ENCODE peak calls at places on chromosomes 13 and 19, in six cellular contexts. D is GM13977, R is tibial nerve, L is type B pancreatic cell, M is BE2C, W is choroid plexus epithelial cell. B is an unnamed sample.

GRCh38 chr13:45016792-45017425 is 27.6 kb downstream of the GPALPP1 start:
- DNase-seq in L (no peak), R (no peak), D (no peak), W (no peak), M (no peak), B (no peak)

GRCh38 chr19:29630661-29631060 is 24.6 kb downstream of the POP4 start:
- DNase-seq in W (peak), L (no peak), D (no peak), M (no peak), R (no peak), B (no peak)

GRCh38 chr13:42028113-42028799 is 20.2 kb upstream of the DGKH start:
- DNase-seq in L (no peak), M (no peak), D (no peak), W (peak), R (no peak), B (no peak)

GRCh38 chr19:11138659-11139526 is 16.7 kb downstream of the SPC24 start:
- DNase-seq in L (no peak), R (peak), D (no peak), M (peak), W (peak), B (no peak)

GRCh38 chr13:108895220-108895704 is 265.9 kb downstream of the MYO16 start:
- DNase-seq in W (peak), M (no peak), R (peak), L (no peak), D (peak), B (peak)

GRCh38 chr13:75357576-75358295 is 124.2 kb downstream of the TBC1D4 start:
- DNase-seq in D (peak), L (no peak), W (peak), M (peak), R (no peak), B (peak)

GRCh38 chr13:110876592-110876991 is 38.3 kb downstream of the ANKRD10 start:
- DNase-seq in L (no peak), M (no peak), D (no peak), W (no peak), R (no peak), B (no peak)

GRCh38 chr13:106513025-106513424 is 22.4 kb downstream of the EFNB2 start:
- DNase-seq in W (peak), D (no peak), M (no peak), L (no peak), R (no peak), B (no peak)

GRCh38 chr19:31223805-31224534 is 125.3 kb downstream of the TSHZ3 start:
- DNase-seq in W (peak), M (no peak), R (no peak), L (no peak), D (no peak), B (no peak)

GRCh38 chr19:49361438-49362047 is 673 bp downstream of the TEAD2 start:
- DNase-seq in L (peak), W (peak), R (peak), D (peak), M (peak), B (peak)

GRCh38 chr13:97005631-97006262 is 11.5 kb upstream of the OXGR1 start:
- DNase-seq in L (no peak), R (no peak), M (no peak), W (peak), D (no peak), B (no peak)

GRCh38 chr13:51643882-51644281 is 59.6 kb downstream of the WDFY2 start:
- DNase-seq in M (no peak), L (no peak), R (no peak), D (no peak), W (peak), B (no peak)

GRCh38 chr13:51714663-51715168 is 89.2 kb downstream of the DHRS12 start:
- DNase-seq in M (no peak), W (peak), L (no peak), R (no peak), D (peak), B (peak)

GRCh38 chr19:2291185-2291751 is 9.3 kb upstream of the PEAK3 start:
- DNase-seq in D (no peak), L (no peak), R (no peak), W (no peak), M (peak), B (no peak)

GRCh38 chr19:50464348-50464747 is 12.0 kb upstream of the EMC10 start:
- DNase-seq in M (no peak), L (no peak), W (no peak), D (no peak), R (no peak), B (no peak)

GRCh38 chr19:50462970-50463369 is 13.3 kb upstream of the EMC10 start:
- DNase-seq in L (no peak), W (no peak), M (no peak), D (no peak), R (no peak), B (no peak)

GRCh38 chr19:50465000-50465399 is 11.3 kb upstream of the EMC10 start:
- DNase-seq in L (no peak), R (no peak), W (no peak), M (no peak), D (no peak), B (no peak)

GRCh38 chr19:50467566-50467965 is 8.7 kb upstream of the EMC10 start:
- DNase-seq in D (no peak), R (no peak), M (no peak), L (no peak), W (no peak), B (no peak)

DNA sequence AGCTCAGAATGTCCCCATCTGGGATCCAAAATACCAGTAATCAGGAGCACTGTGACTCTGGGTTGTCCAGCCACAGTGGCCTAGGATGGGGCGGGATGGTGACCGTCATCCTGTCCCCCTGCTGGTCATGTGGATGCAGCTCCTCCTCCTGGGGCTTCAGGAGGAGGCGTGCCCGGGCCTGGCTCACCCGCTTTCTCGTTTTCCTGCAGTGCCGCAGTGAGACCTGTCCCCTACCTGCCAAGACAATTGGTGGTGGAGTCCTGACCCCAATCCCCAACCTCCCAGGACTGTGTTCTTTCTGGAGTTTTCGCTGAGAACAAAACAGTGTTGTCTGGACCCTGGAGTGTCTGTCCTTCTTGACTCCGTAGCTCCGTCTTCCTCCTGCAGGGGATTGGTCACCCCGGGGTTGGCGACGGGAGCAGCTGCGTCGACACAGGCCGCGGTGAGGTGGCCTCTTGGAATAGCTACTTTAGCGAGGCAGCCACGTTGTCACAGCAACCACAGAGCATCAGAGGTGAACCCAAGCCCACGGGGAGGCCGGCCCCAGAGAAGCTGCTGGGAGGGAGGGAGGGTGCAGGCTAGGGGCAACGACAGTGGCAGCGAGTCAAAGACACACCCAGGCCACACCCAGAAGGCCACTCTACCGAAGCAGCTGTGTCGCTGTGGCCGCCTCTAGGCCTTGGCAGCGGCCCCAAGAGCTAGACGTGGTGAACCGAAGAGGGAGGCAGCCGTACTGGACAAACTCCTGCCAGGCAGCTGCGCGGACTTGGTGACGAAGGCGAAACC is 10.1 kb upstream of the EMC10 start:
- DNase-seq in M (peak), W (no peak), R (no peak), D (no peak), L (no peak), B (no peak)
- TF ChIP-seq CTCF in M (peak), W (peak), R (no peak), D (no peak), L (peak), B (peak)

GRCh38 chr19:21422244-21422643 is 25.3 kb downstream of the ZNF493 start:
- DNase-seq in L (no peak), R (no peak), W (no peak), D (no peak), M (no peak), B (no peak)
- TF ChIP-seq CTCF in L (no peak), R (no peak), W (no peak), D (no peak), M (no peak), B (no peak)

DNA sequence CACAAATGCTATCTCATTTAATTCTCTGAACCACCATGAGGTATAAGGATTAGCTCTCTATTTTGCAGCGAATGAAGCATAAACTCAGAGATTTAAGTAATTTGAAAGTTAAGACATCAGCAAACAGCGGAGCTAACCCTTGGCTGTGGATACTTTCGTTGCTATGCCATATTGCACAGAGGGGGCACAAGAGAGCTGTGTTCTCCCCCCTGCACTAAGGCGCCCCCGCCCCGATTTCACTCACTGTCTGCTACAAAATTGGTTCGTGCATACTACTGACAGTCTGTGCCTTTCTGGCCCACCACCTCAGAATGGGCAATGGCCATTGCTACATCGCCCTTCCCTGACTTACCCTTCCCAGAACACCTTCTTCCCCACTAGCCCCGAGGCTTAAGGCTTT is 105.7 kb upstream of the OBI1 start:
- DNase-seq in M (no peak), W (no peak), D (no peak), L (no peak), R (no peak), B (no peak)
- TF ChIP-seq CTCF in M (no peak), W (no peak), D (no peak), L (no peak), R (no peak), B (no peak)

GRCh38 chr13:53405616-53406015 is 377.0 kb downstream of the OLFM4 start:
- DNase-seq in W (no peak), D (no peak), R (no peak), L (no peak), M (no peak), B (no peak)
- TF ChIP-seq CTCF in W (no peak), D (no peak), R (no peak), L (peak), M (peak), B (no peak)

DNA sequence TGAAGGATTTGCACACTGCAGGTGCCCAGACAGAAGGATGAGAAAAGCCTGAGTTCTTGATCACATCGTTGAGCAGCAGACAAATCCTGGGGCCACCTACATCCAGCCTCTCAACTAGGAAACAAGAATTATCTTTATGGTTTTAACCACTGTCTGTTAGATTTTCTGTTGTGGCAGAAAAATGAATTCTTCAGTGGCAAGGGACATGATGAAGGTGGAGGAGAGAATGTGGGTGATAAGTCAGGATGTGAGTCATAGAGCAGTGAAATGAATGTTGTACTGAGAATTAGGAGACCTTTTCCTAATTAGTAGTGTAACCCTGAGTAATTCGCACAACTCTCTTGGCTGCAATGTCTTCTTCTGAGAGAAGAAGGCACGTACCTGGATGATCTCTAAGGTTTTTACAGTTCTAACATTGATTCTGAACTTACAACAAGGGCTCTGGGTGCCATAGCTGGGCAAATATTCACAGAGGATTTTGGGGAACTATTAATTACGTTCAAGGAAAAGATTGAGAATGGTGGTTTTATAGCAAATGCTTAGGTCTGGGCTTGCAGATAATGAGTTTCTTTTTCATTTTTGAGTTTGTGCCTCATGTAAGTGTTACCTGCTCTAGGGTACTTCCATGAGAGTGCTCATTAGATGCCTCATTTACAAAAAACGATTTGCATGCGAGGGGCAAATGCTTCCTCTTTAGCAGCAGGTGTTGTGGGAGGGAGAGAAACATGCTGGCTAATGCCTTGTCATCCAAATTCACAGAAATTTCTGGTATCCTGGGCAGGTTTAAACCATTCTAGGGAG is 111.0 kb upstream of the KL start:
- DNase-seq in L (no peak), M (no peak), W (peak), R (no peak), D (peak), B (peak)
- TF ChIP-seq CTCF in L (no peak), M (no peak), W (no peak), R (no peak), D (no peak), B (no peak)

DNA sequence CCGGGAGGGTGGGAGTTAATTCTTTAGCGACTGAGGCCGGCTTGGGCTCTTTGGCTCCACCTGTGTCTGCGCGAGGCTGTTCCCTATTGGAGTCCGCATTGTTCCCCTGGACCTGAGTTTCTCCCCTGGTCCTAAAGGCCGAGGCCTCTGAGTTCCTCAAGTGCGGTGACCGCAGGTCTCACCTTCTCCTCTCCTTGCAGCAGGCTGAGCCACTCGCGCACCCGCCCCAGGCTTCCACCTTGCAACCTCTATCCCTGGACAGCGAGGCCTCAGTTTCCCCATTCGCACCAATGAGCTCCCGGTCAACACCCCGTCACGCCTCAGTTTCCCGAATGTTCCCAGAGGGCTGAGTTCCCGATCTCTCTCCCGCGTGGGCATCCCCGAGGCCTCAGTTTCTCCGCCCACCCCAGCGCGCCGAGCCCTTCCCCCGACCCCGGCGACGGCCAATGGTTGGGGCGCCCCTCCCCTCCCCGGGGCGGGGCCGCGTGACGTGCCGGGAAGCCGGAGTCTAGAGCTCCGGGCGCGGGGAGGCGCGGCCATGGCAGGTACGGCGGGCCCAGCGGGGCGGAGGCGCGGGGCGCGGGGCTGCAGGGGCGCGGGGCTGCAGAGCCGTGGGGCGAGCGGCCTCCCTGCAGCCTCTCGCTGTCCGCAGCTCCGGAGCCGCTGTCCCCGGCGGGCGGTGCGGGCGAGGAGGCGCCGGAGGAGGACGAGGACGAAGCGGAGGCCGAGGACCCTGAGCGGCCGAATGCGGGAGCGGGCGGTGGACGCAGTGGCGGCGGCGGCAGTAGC is at the start of gene MPND:
- DNase-seq in R (peak), D (peak), W (peak), M (peak), L (peak), B (peak)
- TF ChIP-seq CTCF in R (peak), D (peak), W (peak), M (peak), L (peak), B (no peak)

GRCh38 chr13:33868343-33868994 is 50.5 kb downstream of the RFC3 start:
- DNase-seq in W (no peak), M (no peak), L (no peak), D (no peak), R (no peak), B (no peak)

GRCh38 chr13:33870046-33870668 is 52.2 kb downstream of the RFC3 start:
- DNase-seq in W (no peak), L (no peak), R (no peak), M (no peak), D (no peak), B (no peak)

GRCh38 chr13:33869005-33869404 is 51.1 kb downstream of the RFC3 start:
- DNase-seq in M (no peak), W (no peak), L (no peak), D (no peak), R (no peak), B (no peak)

GRCh38 chr13:33865945-33866344 is 48.0 kb downstream of the RFC3 start:
- DNase-seq in M (no peak), D (peak), L (no peak), R (no peak), W (no peak), B (peak)

DNA sequence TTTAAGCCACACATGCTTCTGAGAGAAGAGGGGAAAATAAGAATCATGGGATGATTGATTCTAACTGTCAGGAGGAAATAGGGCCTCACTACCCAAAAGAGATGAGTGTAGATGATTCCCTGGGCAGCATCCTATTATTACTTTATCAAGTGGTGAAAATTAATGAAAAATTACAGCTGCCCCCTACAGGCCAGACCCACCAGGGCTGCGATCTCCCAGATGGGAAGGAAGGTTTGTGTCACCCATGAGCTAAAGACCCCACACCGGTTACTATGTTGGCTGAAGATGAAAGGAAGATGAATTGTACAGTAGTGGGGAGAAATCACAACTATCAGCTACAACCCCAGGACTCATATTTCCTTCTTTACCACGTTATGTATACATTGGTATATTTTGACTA is 49.5 kb downstream of the RFC3 start:
- DNase-seq in L (no peak), R (no peak), M (no peak), W (no peak), D (no peak), B (no peak)
- TF ChIP-seq CTCF in L (no peak), R (no peak), M (peak), W (peak), D (no peak), B (no peak)

DNA sequence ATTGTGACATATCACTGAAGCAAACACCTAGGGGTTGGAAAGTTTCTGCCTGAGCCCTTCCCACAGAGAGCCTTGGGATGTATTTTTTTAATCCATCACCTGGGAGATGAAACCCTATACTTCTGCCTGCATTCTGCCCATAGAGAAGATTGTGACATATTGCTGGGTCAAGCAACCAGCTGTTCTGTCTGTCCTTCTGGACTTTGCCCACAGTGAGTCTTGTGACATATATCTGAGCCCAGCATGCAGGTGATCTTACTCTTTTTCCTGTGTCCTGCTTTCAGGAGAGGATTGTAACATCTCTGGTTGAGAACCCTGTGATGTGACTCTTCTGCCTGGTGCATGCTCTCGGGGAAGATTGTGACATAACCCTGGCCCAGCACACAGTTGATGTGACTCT is 24.9 kb upstream of the ZNF681 start:
- DNase-seq in D (no peak), L (no peak), M (no peak), W (no peak), R (no peak), B (no peak)
- TF ChIP-seq CTCF in D (no peak), L (no peak), M (no peak), W (no peak), R (no peak), B (no peak)

DNA sequence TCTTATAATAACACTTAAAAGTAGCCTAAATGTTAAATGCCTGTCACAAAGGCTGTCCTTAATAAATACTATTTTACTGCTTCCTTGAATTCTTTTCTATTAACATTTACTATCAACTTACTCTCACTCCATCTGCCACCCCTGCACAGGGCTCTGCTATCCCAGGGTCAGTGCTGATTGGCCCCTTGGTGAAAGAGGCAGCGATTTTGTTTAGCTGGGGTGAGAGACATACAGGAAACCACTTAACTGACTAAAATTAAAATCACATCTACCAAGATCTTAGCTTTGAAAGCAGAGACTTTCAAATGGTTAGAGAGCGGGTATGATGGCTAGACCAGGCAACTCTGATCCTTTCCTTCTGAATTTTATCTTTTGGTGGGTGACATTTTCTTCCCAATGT is 149.9 kb upstream of the HTR2A start:
- DNase-seq in R (no peak), W (no peak), L (no peak), M (no peak), D (no peak), B (no peak)
- TF ChIP-seq CTCF in R (no peak), W (no peak), L (no peak), M (no peak), D (no peak), B (no peak)

GRCh38 chr19:38850231-38850975 is 617 bp upstream of the HNRNPL start:
- DNase-seq in D (peak), L (peak), M (peak), W (peak), R (peak), B (peak)
- TF ChIP-seq CTCF in D (no peak), L (peak), M (peak), W (peak), R (no peak), B (no peak)

B was measured in GM20000.